ENCODE peak calls at places on chromosomes 1 and 21, in four cellular contexts. One of them, this sample, is unnamed.

GRCh38 chr1:50271968-50272578 is 151.2 kb downstream of the DMRTA2 start:
- DNase-seq in BE2C: peak; percentile 75
- DNase-seq in CD8-positive, alpha-beta T cell: no peak
- DNase-seq in iPS DF 6.9: no peak
- DNase-seq in this sample: peak; percentile 29

GRCh38 chr1:98101364-98101763 is 180.5 kb upstream of the DPYD start:
- DNase-seq in BE2C: no peak
- DNase-seq in CD8-positive, alpha-beta T cell: no peak
- DNase-seq in iPS DF 6.9: no peak
- DNase-seq in this sample: no peak

GRCh38 chr1:201704439-201704792 is 124.5 kb upstream of the IPO9 start:
- DNase-seq in BE2C: no peak
- DNase-seq in CD8-positive, alpha-beta T cell: no peak
- DNase-seq in iPS DF 6.9: no peak
- DNase-seq in this sample: no peak

GRCh38 chr21:28086861-28087581 is 905.7 kb downstream of the LTN1 start:
- DNase-seq in BE2C: no peak
- DNase-seq in CD8-positive, alpha-beta T cell: no peak
- DNase-seq in iPS DF 6.9: no peak
- DNase-seq in this sample: no peak

GRCh38 chr1:32900956-32901822 is at the start of gene TMEM54:
- DNase-seq in BE2C: no peak
- DNase-seq in CD8-positive, alpha-beta T cell: no peak
- DNase-seq in iPS DF 6.9: no peak
- DNase-seq in this sample: peak; percentile 50

GRCh38 chr1:15222653-15223303 is 24.2 kb upstream of the FHAD1 start:
- DNase-seq in BE2C: no peak
- DNase-seq in CD8-positive, alpha-beta T cell: no peak
- DNase-seq in iPS DF 6.9: no peak
- DNase-seq in this sample: no peak

GRCh38 chr1:162832470-162832869 is 28.5 kb downstream of the CCDC190 start:
- DNase-seq in BE2C: no peak
- DNase-seq in CD8-positive, alpha-beta T cell: no peak
- DNase-seq in iPS DF 6.9: no peak
- DNase-seq in this sample: no peak

GRCh38 chr1:116203936-116204335 is 92.7 kb downstream of the MAB21L3 start:
- DNase-seq in BE2C: no peak
- DNase-seq in CD8-positive, alpha-beta T cell: no peak
- DNase-seq in iPS DF 6.9: no peak
- DNase-seq in this sample: no peak

GRCh38 chr21:45014747-45015468 is 59.5 kb upstream of the ADARB1 start:
- DNase-seq in BE2C: no peak
- DNase-seq in CD8-positive, alpha-beta T cell: no peak
- DNase-seq in iPS DF 6.9: no peak
- DNase-seq in this sample: no peak

GRCh38 chr1:218521414-218522169 is 176.5 kb downstream of the TGFB2 start:
- DNase-seq in BE2C: peak; percentile 49
- DNase-seq in CD8-positive, alpha-beta T cell: no peak
- DNase-seq in iPS DF 6.9: peak; percentile 57
- DNase-seq in this sample: peak; percentile 68

GRCh38 chr1:162161921-162162550 is 92.5 kb downstream of the NOS1AP start:
- DNase-seq in BE2C: no peak
- DNase-seq in CD8-positive, alpha-beta T cell: no peak
- DNase-seq in iPS DF 6.9: no peak
- DNase-seq in this sample: no peak

GRCh38 chr1:27593341-27594326 is 10.3 kb downstream of the AHDC1 start:
- DNase-seq in BE2C: no peak
- DNase-seq in CD8-positive, alpha-beta T cell: no peak
- DNase-seq in iPS DF 6.9: no peak
- DNase-seq in this sample: peak; percentile 41

GRCh38 chr1:228464487-228464983 is 22.6 kb upstream of the RNF187 start:
- DNase-seq in BE2C: peak; percentile 92
- DNase-seq in CD8-positive, alpha-beta T cell: peak; percentile 75
- DNase-seq in iPS DF 6.9: no peak
- DNase-seq in this sample: no peak

GRCh38 chr1:205271277-205271676 is 43.5 kb downstream of the TMCC2 start:
- DNase-seq in BE2C: no peak
- DNase-seq in CD8-positive, alpha-beta T cell: no peak
- DNase-seq in iPS DF 6.9: no peak
- DNase-seq in this sample: no peak

GRCh38 chr1:1143636-1144035 is 27.7 kb upstream of the C1orf159 start:
- DNase-seq in BE2C: no peak
- DNase-seq in CD8-positive, alpha-beta T cell: no peak
- DNase-seq in iPS DF 6.9: no peak
- DNase-seq in this sample: no peak

GRCh38 chr21:34926784-34927548 is 122.1 kb downstream of the RUNX1 start:
- DNase-seq in BE2C: no peak
- DNase-seq in CD8-positive, alpha-beta T cell: no peak
- DNase-seq in iPS DF 6.9: no peak
- DNase-seq in this sample: no peak

GRCh38 chr1:4016351-4017130 is 116.5 kb upstream of the C1orf174 start:
- DNase-seq in BE2C: no peak
- DNase-seq in CD8-positive, alpha-beta T cell: no peak
- DNase-seq in iPS DF 6.9: no peak
- DNase-seq in this sample: no peak

GRCh38 chr1:206851611-206852010 is 13.8 kb upstream of the IL20 start:
- DNase-seq in BE2C: no peak
- DNase-seq in CD8-positive, alpha-beta T cell: no peak
- DNase-seq in iPS DF 6.9: no peak
- DNase-seq in this sample: no peak

GRCh38 chr1:158353333-158354038 is at the start of gene CD1E:
- DNase-seq in BE2C: no peak
- DNase-seq in CD8-positive, alpha-beta T cell: no peak
- DNase-seq in iPS DF 6.9: no peak
- DNase-seq in this sample: no peak

GRCh38 chr1:29410476-29410875 is 174.2 kb downstream of the PTPRU start:
- DNase-seq in BE2C: no peak
- DNase-seq in CD8-positive, alpha-beta T cell: no peak
- DNase-seq in iPS DF 6.9: no peak
- DNase-seq in this sample: no peak

GRCh38 chr1:77682442-77683141 is at the start of gene ZZZ3:
- DNase-seq in BE2C: peak; percentile 88
- DNase-seq in CD8-positive, alpha-beta T cell: peak; percentile 89
- DNase-seq in iPS DF 6.9: peak; percentile 79
- DNase-seq in this sample: peak; percentile 93

GRCh38 chr1:87240661-87241285 is 87.9 kb upstream of the LMO4 start:
- DNase-seq in BE2C: no peak
- DNase-seq in CD8-positive, alpha-beta T cell: no peak
- DNase-seq in iPS DF 6.9: no peak
- DNase-seq in this sample: no peak

GRCh38 chr1:153119491-153119971 is 6.2 kb upstream of the SPRR2F start:
- DNase-seq in BE2C: no peak
- DNase-seq in CD8-positive, alpha-beta T cell: no peak
- DNase-seq in iPS DF 6.9: no peak
- DNase-seq in this sample: no peak

GRCh38 chr1:228416217-228416971 is at the start of gene TRIM17:
- DNase-seq in BE2C: peak; percentile 75
- DNase-seq in CD8-positive, alpha-beta T cell: no peak
- DNase-seq in iPS DF 6.9: peak; percentile 43
- DNase-seq in this sample: no peak

GRCh38 chr1:36256558-36257374 is 32.5 kb downstream of the THRAP3 start:
- DNase-seq in BE2C: no peak
- DNase-seq in CD8-positive, alpha-beta T cell: no peak
- DNase-seq in iPS DF 6.9: no peak
- DNase-seq in this sample: no peak

GRCh38 chr1:36248250-36248894 is 24.1 kb downstream of the THRAP3 start:
- DNase-seq in BE2C: no peak
- DNase-seq in CD8-positive, alpha-beta T cell: no peak
- DNase-seq in iPS DF 6.9: no peak
- DNase-seq in this sample: no peak

GRCh38 chr1:36247538-36247937 is 23.3 kb downstream of the THRAP3 start:
- DNase-seq in BE2C: no peak
- DNase-seq in CD8-positive, alpha-beta T cell: no peak
- DNase-seq in iPS DF 6.9: no peak
- DNase-seq in this sample: no peak

GRCh38 chr1:36253463-36253862 is 29.2 kb downstream of the THRAP3 start:
- DNase-seq in BE2C: no peak
- DNase-seq in CD8-positive, alpha-beta T cell: no peak
- DNase-seq in iPS DF 6.9: no peak
- DNase-seq in this sample: no peak

DNA sequence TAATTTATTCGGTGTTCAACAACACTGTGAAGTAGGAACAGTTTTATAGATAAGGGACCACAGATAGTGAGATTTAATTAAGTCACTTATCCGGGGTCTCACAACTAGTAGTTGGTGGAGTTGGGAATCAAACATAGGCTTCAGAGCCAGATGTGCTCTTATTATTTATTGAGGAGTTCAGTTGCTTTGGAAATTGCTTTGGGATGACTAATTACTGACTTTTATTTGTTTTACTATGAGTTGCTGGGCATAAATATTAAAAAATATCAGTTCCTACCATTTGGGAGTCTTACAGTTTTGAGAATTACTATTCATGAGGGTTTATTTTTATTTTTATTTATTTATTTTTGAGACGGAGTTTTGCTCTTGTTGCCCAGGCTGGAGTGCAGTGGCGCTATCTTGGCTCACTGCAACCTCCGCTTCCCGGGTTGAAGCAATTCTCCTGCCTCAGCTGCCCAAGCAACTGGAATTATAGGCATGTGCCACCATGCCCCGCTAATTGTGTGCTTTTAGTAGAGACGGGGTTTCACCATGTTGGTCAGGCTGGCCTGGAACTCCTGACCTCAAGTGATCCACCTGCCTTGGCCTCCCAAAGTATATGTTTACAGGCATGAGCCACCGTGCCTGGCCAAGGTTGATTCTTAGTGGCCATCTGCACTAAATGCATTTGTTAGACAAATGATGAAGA is 27.7 kb downstream of the THRAP3 start:
- DNase-seq in BE2C: no peak
- DNase-seq in CD8-positive, alpha-beta T cell: no peak
- DNase-seq in iPS DF 6.9: no peak
- DNase-seq in this sample: no peak
- H3K4me1 ChIP-seq in BE2C: no peaks in the 10 kb centered on the region
- H3K4me1 ChIP-seq in CD8-positive, alpha-beta T cell: peaks cover 27% of the 10 kb centered on the region
- H3K4me1 ChIP-seq in iPS DF 6.9: no peaks in the 10 kb centered on the region
- H3K4me1 ChIP-seq in this sample: no peaks in the 10 kb centered on the region

DNA sequence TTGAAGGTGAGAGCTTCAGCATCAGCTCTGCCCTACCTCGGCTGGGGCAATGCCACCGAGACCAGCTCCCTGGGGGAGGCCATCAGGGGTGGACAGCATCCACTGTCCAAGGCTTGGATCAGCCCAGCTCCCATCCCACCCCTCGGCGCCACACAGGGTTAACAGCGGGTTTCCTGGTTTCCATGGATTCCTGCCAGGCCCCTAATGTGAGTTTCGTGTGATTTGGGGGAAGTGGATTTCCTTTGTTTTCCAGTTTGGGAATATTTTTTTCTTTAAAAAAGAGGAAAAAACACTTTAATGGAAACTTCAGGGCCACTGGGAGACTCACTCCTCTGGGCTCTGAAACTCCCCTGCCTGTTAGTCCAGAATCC is 34.3 kb downstream of the CASZ1 start:
- DNase-seq in BE2C: no peak
- DNase-seq in CD8-positive, alpha-beta T cell: no peak
- DNase-seq in iPS DF 6.9: no peak
- DNase-seq in this sample: no peak
- H3K4me1 ChIP-seq in BE2C: no peaks in the 10 kb centered on the region
- H3K4me1 ChIP-seq in CD8-positive, alpha-beta T cell: no peaks in the 10 kb centered on the region
- H3K4me1 ChIP-seq in iPS DF 6.9: peaks cover 1% of the 10 kb centered on the region
- H3K4me1 ChIP-seq in this sample: peaks cover 7% of the 10 kb centered on the region

GRCh38 chr1:8875216-8875861 is 3.1 kb downstream of the ENO1 start:
- DNase-seq in BE2C: no peak
- DNase-seq in CD8-positive, alpha-beta T cell: no peak
- DNase-seq in iPS DF 6.9: no peak
- DNase-seq in this sample: no peak
- H3K4me1 ChIP-seq in BE2C: no peaks in the 10 kb centered on the region
- H3K4me1 ChIP-seq in CD8-positive, alpha-beta T cell: peaks cover 56% of the 10 kb centered on the region
- H3K4me1 ChIP-seq in iPS DF 6.9: peaks cover 3% of the 10 kb centered on the region
- H3K4me1 ChIP-seq in this sample: peaks cover 31% of the 10 kb centered on the region

GRCh38 chr1:43866201-43866600 is 67.4 kb upstream of the ARTN start:
- DNase-seq in BE2C: no peak
- DNase-seq in CD8-positive, alpha-beta T cell: no peak
- DNase-seq in iPS DF 6.9: no peak
- DNase-seq in this sample: no peak
- H3K4me1 ChIP-seq in BE2C: no peaks in the 10 kb centered on the region
- H3K4me1 ChIP-seq in CD8-positive, alpha-beta T cell: no peaks in the 10 kb centered on the region
- H3K4me1 ChIP-seq in iPS DF 6.9: peaks cover 2% of the 10 kb centered on the region
- H3K4me1 ChIP-seq in this sample: peaks cover 13% of the 10 kb centered on the region

DNA sequence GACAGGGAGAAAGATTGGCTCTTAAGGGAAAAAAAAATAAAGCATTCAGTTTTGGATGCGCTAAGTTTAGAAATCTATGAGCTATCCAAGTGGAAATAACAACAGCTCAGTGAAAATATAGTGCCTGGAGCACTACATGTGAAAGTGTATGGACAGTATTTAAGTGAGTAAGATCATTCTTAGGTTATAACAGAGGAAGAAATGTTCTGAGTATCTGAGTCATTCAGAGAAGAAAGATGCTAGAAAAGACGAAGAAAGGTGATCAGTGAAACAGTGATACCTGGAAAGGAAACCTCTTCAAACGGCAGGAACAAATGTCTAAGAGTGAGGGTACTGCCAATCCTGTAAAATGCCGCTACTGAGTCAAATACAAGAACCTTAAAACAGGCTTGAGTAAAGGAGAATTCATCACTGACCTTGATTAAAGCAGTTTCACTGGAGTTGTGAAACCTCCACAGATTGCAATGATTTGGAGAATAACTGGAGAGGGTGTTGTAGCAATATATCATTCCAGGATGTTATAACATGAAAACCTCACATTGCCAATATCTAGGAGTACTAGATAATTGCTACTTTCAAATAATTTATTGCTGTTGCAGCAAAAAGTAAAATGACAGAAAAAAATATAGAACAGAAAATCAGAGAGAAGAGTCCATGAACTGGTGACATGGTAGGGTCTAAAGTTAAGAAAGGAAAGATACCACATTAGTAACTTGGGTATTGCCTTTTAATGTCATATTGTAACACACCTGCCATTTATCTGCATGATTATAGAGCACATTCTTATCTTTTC is 482.1 kb upstream of the RGS18 start:
- DNase-seq in BE2C: no peak
- DNase-seq in CD8-positive, alpha-beta T cell: no peak
- DNase-seq in iPS DF 6.9: no peak
- DNase-seq in this sample: no peak
- H3K4me1 ChIP-seq in BE2C: peaks cover 9% of the 10 kb centered on the region
- H3K4me1 ChIP-seq in CD8-positive, alpha-beta T cell: no peaks in the 10 kb centered on the region
- H3K4me1 ChIP-seq in iPS DF 6.9: no peaks in the 10 kb centered on the region
- H3K4me1 ChIP-seq in this sample: no peaks in the 10 kb centered on the region

This sample was measured in SJCRH30.